ENCODE peak calls at places on chromosomes 3 and 15, in four cellular contexts. T, X, Z and A are unnamed samples.

GRCh38 chr3:38453075-38453913 is at the start of gene ACVR2B:
- DNase-seq in T (peak; percentile 82), X (peak; percentile 85), Z (peak; percentile 99), A (peak; percentile 98)

GRCh38 chr3:170476291-170476690 is 57.6 kb downstream of the CLDN11 start:
- DNase-seq in T (no peak), X (peak; percentile 44), Z (no peak), A (no peak)

GRCh38 chr3:16595778-16596177 is 9.4 kb downstream of the DAZL start:
- DNase-seq in T (no peak), X (no peak), Z (no peak), A (no peak)

GRCh38 chr3:120693439-120694172 is 11.6 kb upstream of the HGD start:
- DNase-seq in T (no peak), X (no peak), Z (no peak), A (no peak)

GRCh38 chr15:39669671-39670070 is 88.8 kb downstream of the THBS1 start:
- DNase-seq in T (no peak), X (no peak), Z (no peak), A (no peak)

GRCh38 chr3:184339016-184339415 is 1.6 kb downstream of the FAM131A start:
- DNase-seq in T (no peak), X (no peak), Z (no peak), A (no peak)

GRCh38 chr3:153284282-153284938 is 122.4 kb downstream of the RAP2B start:
- DNase-seq in T (no peak), X (no peak), Z (no peak), A (no peak)

GRCh38 chr15:42619641-42620371 is 44.4 kb downstream of the STARD9 start:
- DNase-seq in T (peak; percentile 77), X (peak; percentile 81), Z (no peak), A (no peak)

GRCh38 chr15:36130641-36131310 is 448.6 kb upstream of the CDIN1 start:
- DNase-seq in T (no peak), X (no peak), Z (no peak), A (no peak)

GRCh38 chr3:148329481-148330220 is 368.1 kb upstream of the AGTR1 start:
- DNase-seq in T (no peak), X (no peak), Z (no peak), A (no peak)

GRCh38 chr3:52436500-52437106 is 8.3 kb downstream of the SEMA3G start:
- DNase-seq in T (no peak), X (no peak), Z (no peak), A (peak; percentile 27)

GRCh38 chr3:186225603-186226002 is 116.7 kb upstream of the ETV5 start:
- DNase-seq in T (no peak), X (no peak), Z (no peak), A (no peak)

GRCh38 chr15:88255109-88255495 is 1.4 kb downstream of the NTRK3 start:
- DNase-seq in T (peak; percentile 19), X (no peak), Z (no peak), A (no peak)

GRCh38 chr15:88256261-88257230 is at the start of gene NTRK3:
- DNase-seq in T (peak; percentile 63), X (peak; percentile 65), Z (no peak), A (peak; percentile 72)

GRCh38 chr15:88258021-88258641 is 1.6 kb upstream of the NTRK3 start:
- DNase-seq in T (peak; percentile 79), X (peak; percentile 89), Z (peak; percentile 36), A (peak; percentile 66)

GRCh38 chr15:88255496-88256171 is 905 bp downstream of the NTRK3 start:
- DNase-seq in T (peak; percentile 61), X (peak; percentile 78), Z (no peak), A (peak; percentile 91)

DNA sequence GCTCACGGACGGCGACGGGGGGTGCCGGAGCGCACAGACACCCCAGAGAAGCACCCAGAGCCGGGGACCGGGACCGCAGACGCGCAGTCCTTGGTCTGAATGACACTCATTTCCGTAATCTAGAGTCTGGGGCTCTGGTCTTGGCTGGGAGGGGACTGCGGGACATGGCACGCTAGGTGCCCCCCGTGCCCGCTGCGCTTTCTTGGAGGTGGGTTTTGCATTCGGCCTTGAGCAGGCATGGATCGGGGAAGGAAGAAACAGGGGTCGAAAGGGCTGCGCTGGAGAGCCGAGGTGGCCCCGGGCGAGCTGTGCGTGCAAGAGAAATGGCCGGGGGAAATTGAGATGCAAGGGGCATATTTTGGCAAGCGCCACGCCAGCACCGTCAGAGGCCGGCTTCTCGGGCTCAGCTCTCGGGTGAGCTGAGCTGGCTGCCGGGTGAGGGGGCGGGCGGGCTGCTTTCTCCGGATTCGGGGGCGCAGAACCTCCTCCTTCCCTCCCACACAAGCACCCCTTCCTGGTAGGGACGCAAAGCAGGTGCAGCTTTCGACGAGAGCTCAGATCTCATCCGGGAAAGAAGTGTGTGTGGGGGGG is 867 bp upstream of the NTRK3 start:
- DNase-seq in T (peak; percentile 43), X (peak; percentile 71), Z (no peak), A (peak; percentile 55)
- TF ChIP-seq TEAD4 in T (no peak), X (no peak), Z (no peak), A (no peak)

GRCh38 chr3:132432639-132433038 is 15.3 kb downstream of the DNAJC13 start:
- DNase-seq in T (no peak), X (no peak), Z (peak; percentile 9), A (peak; percentile 13)
- TF ChIP-seq TEAD4 in T (no peak), X (no peak), Z (no peak), A (peak; percentile 43)

GRCh38 chr15:69893863-69894262 is 203.9 kb downstream of the TLE3 start:
- DNase-seq in T (peak; percentile 30), X (peak; percentile 57), Z (no peak), A (peak; percentile 74)
- TF ChIP-seq TEAD4 in T (no peak), X (no peak), Z (no peak), A (no peak)

GRCh38 chr15:64864080-64864479 is 22.4 kb downstream of the PLEKHO2 start:
- DNase-seq in T (no peak), X (no peak), Z (no peak), A (no peak)
- TF ChIP-seq TEAD4 in T (no peak), X (no peak), Z (no peak), A (no peak)

GRCh38 chr3:141686477-141687280 is 51.4 kb upstream of the RNF7 start:
- DNase-seq in T (no peak), X (no peak), Z (no peak), A (no peak)
- TF ChIP-seq TEAD4 in T (no peak), X (no peak), Z (no peak), A (no peak)